ENCODE peak calls at places on chromosomes 13 and 19, in nine cellular contexts. One of them, this sample, is unnamed.

GRCh38 chr13:108961542-108962125 is 332.2 kb downstream of the MYO16 start:
- DNase-seq in AG09319: no peak
- DNase-seq in A673: peak; percentile 83
- DNase-seq in AG10803: peak; percentile 69
- DNase-seq in Peyer's patch: no peak
- DNase-seq in HepG2: peak; percentile 43
- DNase-seq in left lung: no peak
- DNase-seq in progenitor cell of endocrine pancreas: no peak
- DNase-seq in cardiac muscle cell: peak; percentile 70
- DNase-seq in this sample: no peak

GRCh38 chr19:6754653-6755463 is 12.4 kb downstream of the SH2D3A start:
- DNase-seq in cardiac muscle cell: no peak
- DNase-seq in left lung: peak; percentile 63
- DNase-seq in HepG2: no peak
- DNase-seq in Peyer's patch: no peak
- DNase-seq in AG10803: no peak
- DNase-seq in A673: no peak
- DNase-seq in AG09319: no peak
- DNase-seq in progenitor cell of endocrine pancreas: no peak
- DNase-seq in this sample: no peak

GRCh38 chr13:91036886-91037285 is 310.6 kb upstream of the MIR17HG start:
- DNase-seq in AG10803: no peak
- DNase-seq in progenitor cell of endocrine pancreas: no peak
- DNase-seq in Peyer's patch: no peak
- DNase-seq in AG09319: no peak
- DNase-seq in cardiac muscle cell: no peak
- DNase-seq in A673: no peak
- DNase-seq in left lung: no peak
- DNase-seq in HepG2: no peak
- DNase-seq in this sample: no peak

GRCh38 chr19:16381756-16382401 is 57.3 kb downstream of the KLF2 start:
- DNase-seq in left lung: no peak
- DNase-seq in AG09319: no peak
- DNase-seq in Peyer's patch: no peak
- DNase-seq in progenitor cell of endocrine pancreas: no peak
- DNase-seq in cardiac muscle cell: peak; percentile 60
- DNase-seq in AG10803: peak; percentile 88
- DNase-seq in A673: no peak
- DNase-seq in HepG2: no peak
- DNase-seq in this sample: no peak

GRCh38 chr13:26855921-26856320 is 95.3 kb upstream of the GPR12 start:
- DNase-seq in A673: no peak
- DNase-seq in progenitor cell of endocrine pancreas: no peak
- DNase-seq in left lung: no peak
- DNase-seq in Peyer's patch: no peak
- DNase-seq in AG10803: no peak
- DNase-seq in AG09319: no peak
- DNase-seq in HepG2: no peak
- DNase-seq in cardiac muscle cell: no peak
- DNase-seq in this sample: no peak

GRCh38 chr19:17058236-17058635 is 17.0 kb downstream of the HAUS8 start:
- DNase-seq in HepG2: no peak
- DNase-seq in AG09319: no peak
- DNase-seq in progenitor cell of endocrine pancreas: no peak
- DNase-seq in AG10803: peak; percentile 36
- DNase-seq in cardiac muscle cell: no peak
- DNase-seq in left lung: no peak
- DNase-seq in A673: no peak
- DNase-seq in Peyer's patch: no peak
- DNase-seq in this sample: no peak

GRCh38 chr13:43663474-43664090 is 123.2 kb downstream of the ENOX1 start:
- DNase-seq in AG10803: peak; percentile 57
- DNase-seq in A673: no peak
- DNase-seq in left lung: no peak
- DNase-seq in HepG2: no peak
- DNase-seq in AG09319: no peak
- DNase-seq in Peyer's patch: no peak
- DNase-seq in progenitor cell of endocrine pancreas: no peak
- DNase-seq in cardiac muscle cell: no peak
- DNase-seq in this sample: no peak

GRCh38 chr13:27448308-27448707 is 2.1 kb downstream of the MTIF3 start:
- DNase-seq in Peyer's patch: no peak
- DNase-seq in AG09319: no peak
- DNase-seq in HepG2: no peak
- DNase-seq in progenitor cell of endocrine pancreas: no peak
- DNase-seq in A673: no peak
- DNase-seq in left lung: no peak
- DNase-seq in AG10803: no peak
- DNase-seq in cardiac muscle cell: no peak
- DNase-seq in this sample: no peak

GRCh38 chr19:33447336-33448158 is 74.0 kb downstream of the CEBPG start:
- DNase-seq in Peyer's patch: no peak
- DNase-seq in AG10803: no peak
- DNase-seq in cardiac muscle cell: no peak
- DNase-seq in AG09319: no peak
- DNase-seq in HepG2: no peak
- DNase-seq in progenitor cell of endocrine pancreas: no peak
- DNase-seq in left lung: peak; percentile 59
- DNase-seq in A673: no peak
- DNase-seq in this sample: no peak

GRCh38 chr19:50330365-50331078 is 1.3 kb upstream of the KCNC3 start:
- DNase-seq in AG10803: peak; percentile 19
- DNase-seq in left lung: peak; percentile 93
- DNase-seq in AG09319: no peak
- DNase-seq in Peyer's patch: peak; percentile 86
- DNase-seq in progenitor cell of endocrine pancreas: peak; percentile 87
- DNase-seq in HepG2: peak; percentile 73
- DNase-seq in A673: peak; percentile 88
- DNase-seq in cardiac muscle cell: peak; percentile 96
- DNase-seq in this sample: peak; percentile 51

GRCh38 chr19:50514346-50515167 is 844 bp upstream of the ASPDH start:
- DNase-seq in A673: no peak
- DNase-seq in AG10803: no peak
- DNase-seq in AG09319: no peak
- DNase-seq in progenitor cell of endocrine pancreas: no peak
- DNase-seq in HepG2: no peak
- DNase-seq in left lung: peak; percentile 68
- DNase-seq in cardiac muscle cell: peak; percentile 28
- DNase-seq in Peyer's patch: no peak
- DNase-seq in this sample: no peak

GRCh38 chr13:99477493-99477892 is 23.8 kb upstream of the TM9SF2 start:
- DNase-seq in A673: no peak
- DNase-seq in HepG2: no peak
- DNase-seq in AG10803: no peak
- DNase-seq in left lung: no peak
- DNase-seq in AG09319: no peak
- DNase-seq in progenitor cell of endocrine pancreas: no peak
- DNase-seq in cardiac muscle cell: no peak
- DNase-seq in Peyer's patch: no peak
- DNase-seq in this sample: no peak

GRCh38 chr19:22605275-22606211 is 28.6 kb upstream of the ZNF492 start:
- DNase-seq in Peyer's patch: no peak
- DNase-seq in cardiac muscle cell: no peak
- DNase-seq in left lung: no peak
- DNase-seq in HepG2: no peak
- DNase-seq in AG10803: no peak
- DNase-seq in progenitor cell of endocrine pancreas: no peak
- DNase-seq in A673: no peak
- DNase-seq in AG09319: no peak
- DNase-seq in this sample: no peak

GRCh38 chr19:23596872-23597271 is 90.1 kb downstream of the ZNF675 start:
- DNase-seq in HepG2: no peak
- DNase-seq in AG09319: no peak
- DNase-seq in Peyer's patch: no peak
- DNase-seq in progenitor cell of endocrine pancreas: no peak
- DNase-seq in left lung: no peak
- DNase-seq in AG10803: no peak
- DNase-seq in A673: no peak
- DNase-seq in cardiac muscle cell: no peak
- DNase-seq in this sample: no peak

GRCh38 chr13:21175656-21176194 is 627 bp downstream of the SKA3 start:
- DNase-seq in A673: peak; percentile 56
- DNase-seq in AG09319: no peak
- DNase-seq in cardiac muscle cell: no peak
- DNase-seq in HepG2: peak; percentile 6
- DNase-seq in progenitor cell of endocrine pancreas: no peak
- DNase-seq in left lung: no peak
- DNase-seq in Peyer's patch: no peak
- DNase-seq in AG10803: no peak
- DNase-seq in this sample: no peak

DNA sequence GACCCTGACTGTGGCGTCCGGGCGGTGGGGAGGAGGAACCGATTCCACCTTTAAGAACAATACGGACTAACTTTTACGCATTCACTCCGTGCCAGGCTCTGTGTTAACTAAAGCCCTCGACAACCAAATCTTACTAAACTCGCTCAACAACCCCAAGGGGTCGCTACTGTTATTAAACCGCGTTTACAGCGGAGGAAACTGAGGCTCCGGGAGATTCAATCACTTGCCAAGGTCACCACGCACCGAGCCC is 1.2 kb downstream of the SAMD1 start:
- DNase-seq in cardiac muscle cell: no peak
- DNase-seq in A673: peak; percentile 58
- DNase-seq in AG10803: no peak
- DNase-seq in left lung: no peak
- DNase-seq in HepG2: no peak
- DNase-seq in Peyer's patch: no peak
- DNase-seq in AG09319: no peak
- DNase-seq in progenitor cell of endocrine pancreas: no peak
- DNase-seq in this sample: no peak
- TF ChIP-seq CTCF in cardiac muscle cell: peak; percentile 24
- TF ChIP-seq CTCF in A673: peak; percentile 45
- TF ChIP-seq CTCF in AG10803: peak; percentile 19
- TF ChIP-seq CTCF in left lung: peak; percentile 10
- TF ChIP-seq CTCF in HepG2: no peak
- TF ChIP-seq CTCF in Peyer's patch: no peak
- TF ChIP-seq CTCF in AG09319: peak; percentile 2
- TF ChIP-seq CTCF in progenitor cell of endocrine pancreas: peak; percentile 31
- TF ChIP-seq CTCF in this sample: peak; percentile 40

GRCh38 chr13:81018936-81019335 is 678.0 kb upstream of the SPRY2 start:
- DNase-seq in progenitor cell of endocrine pancreas: no peak
- DNase-seq in AG10803: no peak
- DNase-seq in AG09319: no peak
- DNase-seq in HepG2: no peak
- DNase-seq in Peyer's patch: no peak
- DNase-seq in cardiac muscle cell: no peak
- DNase-seq in left lung: no peak
- DNase-seq in A673: no peak
- DNase-seq in this sample: no peak

GRCh38 chr13:81012031-81012430 is 671.1 kb upstream of the SPRY2 start:
- DNase-seq in Peyer's patch: no peak
- DNase-seq in AG09319: no peak
- DNase-seq in HepG2: peak; percentile 1
- DNase-seq in AG10803: no peak
- DNase-seq in A673: no peak
- DNase-seq in left lung: no peak
- DNase-seq in cardiac muscle cell: no peak
- DNase-seq in progenitor cell of endocrine pancreas: no peak
- DNase-seq in this sample: no peak

GRCh38 chr13:81020010-81020409 is 679.1 kb upstream of the SPRY2 start:
- DNase-seq in A673: no peak
- DNase-seq in AG10803: no peak
- DNase-seq in left lung: no peak
- DNase-seq in AG09319: no peak
- DNase-seq in progenitor cell of endocrine pancreas: no peak
- DNase-seq in HepG2: no peak
- DNase-seq in cardiac muscle cell: no peak
- DNase-seq in Peyer's patch: no peak
- DNase-seq in this sample: no peak

GRCh38 chr13:81021284-81021683 is 680.4 kb upstream of the SPRY2 start:
- DNase-seq in progenitor cell of endocrine pancreas: no peak
- DNase-seq in Peyer's patch: no peak
- DNase-seq in left lung: no peak
- DNase-seq in AG10803: no peak
- DNase-seq in cardiac muscle cell: no peak
- DNase-seq in AG09319: no peak
- DNase-seq in A673: no peak
- DNase-seq in HepG2: peak; percentile 0
- DNase-seq in this sample: no peak

GRCh38 chr13:81017525-81018152 is 676.7 kb upstream of the SPRY2 start:
- DNase-seq in AG10803: peak; percentile 34
- DNase-seq in HepG2: peak; percentile 28
- DNase-seq in cardiac muscle cell: peak; percentile 67
- DNase-seq in A673: peak; percentile 62
- DNase-seq in left lung: no peak
- DNase-seq in Peyer's patch: no peak
- DNase-seq in AG09319: no peak
- DNase-seq in progenitor cell of endocrine pancreas: no peak
- DNase-seq in this sample: no peak
- TF ChIP-seq CTCF in AG10803: peak; percentile 58
- TF ChIP-seq CTCF in HepG2: peak; percentile 50
- TF ChIP-seq CTCF in cardiac muscle cell: peak; percentile 51
- TF ChIP-seq CTCF in A673: peak; percentile 72
- TF ChIP-seq CTCF in left lung: peak; percentile 48
- TF ChIP-seq CTCF in Peyer's patch: no peak
- TF ChIP-seq CTCF in AG09319: peak; percentile 45
- TF ChIP-seq CTCF in progenitor cell of endocrine pancreas: peak; percentile 78
- TF ChIP-seq CTCF in this sample: no peak

GRCh38 chr19:45692187-45693111 is at the start of gene QPCTL:
- DNase-seq in left lung: peak; percentile 95
- DNase-seq in progenitor cell of endocrine pancreas: peak; percentile 90
- DNase-seq in Peyer's patch: peak; percentile 98
- DNase-seq in AG09319: peak; percentile 99
- DNase-seq in HepG2: peak; percentile 100
- DNase-seq in AG10803: peak; percentile 100
- DNase-seq in A673: peak; percentile 100
- DNase-seq in cardiac muscle cell: peak; percentile 100
- DNase-seq in this sample: peak; percentile 92

GRCh38 chr19:45693168-45693788 is 812 bp downstream of the QPCTL start:
- DNase-seq in AG09319: no peak
- DNase-seq in cardiac muscle cell: peak; percentile 89
- DNase-seq in left lung: peak; percentile 93
- DNase-seq in Peyer's patch: peak; percentile 73
- DNase-seq in A673: peak; percentile 84
- DNase-seq in HepG2: peak; percentile 64
- DNase-seq in progenitor cell of endocrine pancreas: peak; percentile 80
- DNase-seq in AG10803: peak; percentile 61
- DNase-seq in this sample: peak; percentile 71

GRCh38 chr19:45687599-45687998 is 4.2 kb downstream of the SNRPD2 start:
- DNase-seq in progenitor cell of endocrine pancreas: no peak
- DNase-seq in AG09319: no peak
- DNase-seq in cardiac muscle cell: no peak
- DNase-seq in HepG2: no peak
- DNase-seq in Peyer's patch: no peak
- DNase-seq in A673: no peak
- DNase-seq in AG10803: no peak
- DNase-seq in left lung: no peak
- DNase-seq in this sample: no peak

GRCh38 chr19:45691516-45692186 is at the start of gene SNRPD2:
- DNase-seq in cardiac muscle cell: peak; percentile 96
- DNase-seq in Peyer's patch: peak; percentile 93
- DNase-seq in HepG2: peak; percentile 91
- DNase-seq in AG09319: peak; percentile 83
- DNase-seq in A673: peak; percentile 95
- DNase-seq in left lung: peak; percentile 95
- DNase-seq in AG10803: peak; percentile 93
- DNase-seq in progenitor cell of endocrine pancreas: peak; percentile 89
- DNase-seq in this sample: peak; percentile 90
- TF ChIP-seq CTCF in cardiac muscle cell: no peak
- TF ChIP-seq CTCF in Peyer's patch: no peak
- TF ChIP-seq CTCF in HepG2: no peak
- TF ChIP-seq CTCF in AG09319: no peak
- TF ChIP-seq CTCF in A673: no peak
- TF ChIP-seq CTCF in left lung: no peak
- TF ChIP-seq CTCF in AG10803: no peak
- TF ChIP-seq CTCF in progenitor cell of endocrine pancreas: no peak
- TF ChIP-seq CTCF in this sample: no peak

GRCh38 chr13:45728759-45729158 is 26.6 kb downstream of the CBY2 start:
- DNase-seq in cardiac muscle cell: peak; percentile 46
- DNase-seq in AG09319: no peak
- DNase-seq in AG10803: no peak
- DNase-seq in progenitor cell of endocrine pancreas: no peak
- DNase-seq in HepG2: peak; percentile 57
- DNase-seq in A673: no peak
- DNase-seq in Peyer's patch: no peak
- DNase-seq in left lung: no peak
- DNase-seq in this sample: no peak
- TF ChIP-seq CTCF in cardiac muscle cell: peak; percentile 15
- TF ChIP-seq CTCF in AG09319: no peak
- TF ChIP-seq CTCF in AG10803: peak; percentile 24
- TF ChIP-seq CTCF in progenitor cell of endocrine pancreas: peak; percentile 65
- TF ChIP-seq CTCF in HepG2: peak; percentile 64
- TF ChIP-seq CTCF in A673: no peak
- TF ChIP-seq CTCF in Peyer's patch: no peak
- TF ChIP-seq CTCF in left lung: no peak
- TF ChIP-seq CTCF in this sample: no peak

This sample was measured in CD4-positive, alpha-beta T cell.